ENCODE peak calls at places on chromosomes 6 and 20, in four cellular contexts. One of them, this sample, is unnamed.

GRCh38 chr6:37236921-37237320 is 20.7 kb upstream of the TBC1D22B start:
- DNase-seq in T47D: no peak
- DNase-seq in fibroblast of mammary gland: no peak
- DNase-seq in sciatic nerve: no peak
- DNase-seq in this sample: no peak

GRCh38 chr20:47663354-47664067 is 121.8 kb downstream of the SULF2 start:
- DNase-seq in fibroblast of mammary gland: peak
- DNase-seq in T47D: peak
- DNase-seq in sciatic nerve: peak
- DNase-seq in this sample: peak

GRCh38 chr6:8435845-8436168 is 462 bp upstream of the SLC35B3 start:
- DNase-seq in fibroblast of mammary gland: peak
- DNase-seq in T47D: no peak
- DNase-seq in sciatic nerve: no peak
- DNase-seq in this sample: no peak

GRCh38 chr20:29689411-29690225 is 1567.8 kb upstream of the DEFB115 start:
- DNase-seq in fibroblast of mammary gland: peak
- DNase-seq in T47D: peak
- DNase-seq in sciatic nerve: peak
- DNase-seq in this sample: no peak

GRCh38 chr6:170000071-170000843 is 248.8 kb downstream of the ERMARD start:
- DNase-seq in sciatic nerve: no peak
- DNase-seq in T47D: no peak
- DNase-seq in fibroblast of mammary gland: no peak
- DNase-seq in this sample: no peak

GRCh38 chr20:46588532-46589509 is 38.4 kb upstream of the OCSTAMP start:
- DNase-seq in sciatic nerve: no peak
- DNase-seq in fibroblast of mammary gland: no peak
- DNase-seq in T47D: no peak
- DNase-seq in this sample: no peak

GRCh38 chr20:41594514-41595322 is 23.5 kb downstream of the CHD6 start:
- DNase-seq in T47D: no peak
- DNase-seq in fibroblast of mammary gland: no peak
- DNase-seq in sciatic nerve: no peak
- DNase-seq in this sample: no peak

GRCh38 chr6:148348335-148348734 is 5.7 kb downstream of the SASH1 start:
- DNase-seq in T47D: no peak
- DNase-seq in fibroblast of mammary gland: no peak
- DNase-seq in sciatic nerve: no peak
- DNase-seq in this sample: no peak

GRCh38 chr6:136754820-136755219 is 37.5 kb downstream of the MAP3K5 start:
- DNase-seq in fibroblast of mammary gland: no peak
- DNase-seq in sciatic nerve: no peak
- DNase-seq in T47D: no peak
- DNase-seq in this sample: no peak

GRCh38 chr20:4076671-4077070 is 61.3 kb upstream of the RNF24 start:
- DNase-seq in sciatic nerve: no peak
- DNase-seq in T47D: no peak
- DNase-seq in fibroblast of mammary gland: peak
- DNase-seq in this sample: no peak

GRCh38 chr6:158489441-158489840 is 70.5 kb upstream of the TMEM181 start:
- DNase-seq in T47D: no peak
- DNase-seq in sciatic nerve: no peak
- DNase-seq in fibroblast of mammary gland: no peak
- DNase-seq in this sample: no peak

GRCh38 chr6:90098025-90098474 is 198.6 kb downstream of the BACH2 start:
- DNase-seq in T47D: no peak
- DNase-seq in fibroblast of mammary gland: peak
- DNase-seq in sciatic nerve: peak
- DNase-seq in this sample: peak

GRCh38 chr6:34237722-34238506 is 1.2 kb downstream of the HMGA1 start:
- DNase-seq in fibroblast of mammary gland: no peak
- DNase-seq in T47D: peak
- DNase-seq in sciatic nerve: peak
- DNase-seq in this sample: no peak

GRCh38 chr6:6004147-6004995 is 2.4 kb downstream of the NRN1 start:
- DNase-seq in fibroblast of mammary gland: peak
- DNase-seq in T47D: no peak
- DNase-seq in sciatic nerve: no peak
- DNase-seq in this sample: no peak

GRCh38 chr6:707576-708236 is 14.8 kb upstream of the EXOC2 start:
- DNase-seq in sciatic nerve: no peak
- DNase-seq in T47D: no peak
- DNase-seq in fibroblast of mammary gland: no peak
- DNase-seq in this sample: no peak

GRCh38 chr20:60117040-60117439 is 158.8 kb downstream of the CDH26 start:
- DNase-seq in sciatic nerve: no peak
- DNase-seq in T47D: no peak
- DNase-seq in fibroblast of mammary gland: peak
- DNase-seq in this sample: no peak

GRCh38 chr6:14520536-14520935 is 403.0 kb downstream of the CD83 start:
- DNase-seq in fibroblast of mammary gland: no peak
- DNase-seq in T47D: no peak
- DNase-seq in sciatic nerve: no peak
- DNase-seq in this sample: no peak

GRCh38 chr20:63737940-63738686 is 1.5 kb upstream of the SLC2A4RG start:
- DNase-seq in fibroblast of mammary gland: no peak
- DNase-seq in T47D: peak
- DNase-seq in sciatic nerve: peak
- DNase-seq in this sample: no peak

GRCh38 chr20:17172826-17173420 is 53.9 kb upstream of the PCSK2 start:
- DNase-seq in fibroblast of mammary gland: no peak
- DNase-seq in sciatic nerve: no peak
- DNase-seq in T47D: no peak
- DNase-seq in this sample: no peak

GRCh38 chr6:137264308-137265075 is 45.3 kb upstream of the IFNGR1 start:
- DNase-seq in T47D: no peak
- DNase-seq in sciatic nerve: no peak
- DNase-seq in fibroblast of mammary gland: peak
- DNase-seq in this sample: no peak

GRCh38 chr20:5677389-5677788 is 72.8 kb upstream of the SHLD1 start:
- DNase-seq in fibroblast of mammary gland: no peak
- DNase-seq in sciatic nerve: no peak
- DNase-seq in T47D: no peak
- DNase-seq in this sample: no peak

GRCh38 chr6:110329729-110330436 is 28.3 kb downstream of the METTL24 start:
- DNase-seq in sciatic nerve: no peak
- DNase-seq in T47D: peak
- DNase-seq in fibroblast of mammary gland: peak
- DNase-seq in this sample: no peak

GRCh38 chr6:5712349-5713215 is 294.1 kb downstream of the NRN1 start:
- DNase-seq in sciatic nerve: no peak
- DNase-seq in T47D: no peak
- DNase-seq in fibroblast of mammary gland: no peak
- DNase-seq in this sample: no peak

GRCh38 chr6:45422541-45423110 is 44.9 kb upstream of the SUPT3H start:
- DNase-seq in T47D: peak
- DNase-seq in fibroblast of mammary gland: no peak
- DNase-seq in sciatic nerve: peak
- DNase-seq in this sample: peak

GRCh38 chr6:33018904-33019303 is 9.5 kb upstream of the HLA-DOA start:
- DNase-seq in T47D: peak
- DNase-seq in fibroblast of mammary gland: peak
- DNase-seq in sciatic nerve: peak
- DNase-seq in this sample: peak

GRCh38 chr6:143902827-143903226 is 38.6 kb downstream of the ZC2HC1B start:
- DNase-seq in fibroblast of mammary gland: no peak
- DNase-seq in T47D: no peak
- DNase-seq in sciatic nerve: no peak
- DNase-seq in this sample: no peak